ENCODE peak calls at places on chromosomes 4 and X, in nine cellular contexts. O is HFFc6, N is thoracic aorta, J is transverse colon, I is HFF-Myc, Z is body of pancreas, F is IMR-90, T is cardiac muscle cell, K is uterus. R is an unnamed sample.
A peak's percentile ranks its signal among the peaks of the same experiment; 100 is the strongest.

GRCh38 chrX:118560380-118560932 is 64.8 kb downstream of the DOCK11 start:
- DNase-seq in O (no peak), N (no peak), J (no peak), I (no peak), Z (no peak), F (no peak), T (no peak), K (no peak), R (no peak)

GRCh38 chrX:21657318-21658151 is 595 bp downstream of the KLHL34 start:
- DNase-seq in O (no peak), N (no peak), J (no peak), I (no peak), Z (no peak), F (no peak), T (no peak), K (no peak), R (no peak)

GRCh38 chr4:83252782-83253405 is 31.7 kb downstream of the COQ2 start:
- DNase-seq in O (peak; percentile 64), N (no peak), J (peak; percentile 89), I (no peak), Z (peak; percentile 64), F (peak; percentile 54), T (peak; percentile 86), K (peak; percentile 33), R (peak; percentile 74)

GRCh38 chr4:170979736-170980135 is 833.5 kb upstream of the GALNTL6 start:
- DNase-seq in O (no peak), N (peak; percentile 4), J (no peak), I (no peak), Z (no peak), F (no peak), T (no peak), K (peak; percentile 47), R (no peak)

GRCh38 chrX:20479896-20480295 is 213.2 kb upstream of the RPS6KA3 start:
- DNase-seq in O (no peak), N (no peak), J (no peak), I (no peak), Z (no peak), F (no peak), T (no peak), K (no peak), R (no peak)

GRCh38 chrX:21479695-21480280 is 105.6 kb downstream of the CNKSR2 start:
- DNase-seq in O (peak; percentile 29), N (no peak), J (no peak), I (peak; percentile 19), Z (no peak), F (peak; percentile 54), T (peak; percentile 70), K (no peak), R (no peak)

GRCh38 chrX:153573999-153574398 is 24.9 kb downstream of the CCNQ start:
- DNase-seq in O (no peak), N (no peak), J (no peak), I (no peak), Z (no peak), F (no peak), T (no peak), K (no peak), R (no peak)

GRCh38 chr4:18445110-18445509 is 423.6 kb upstream of the LCORL start:
- DNase-seq in O (no peak), N (no peak), J (no peak), I (no peak), Z (no peak), F (no peak), T (no peak), K (no peak), R (no peak)

GRCh38 chrX:67654301-67654700 is 110.5 kb downstream of the AR start:
- DNase-seq in O (no peak), N (no peak), J (no peak), I (no peak), Z (no peak), F (no peak), T (no peak), K (no peak), R (no peak)

GRCh38 chrX:68932611-68933010 is 103.8 kb downstream of the EFNB1 start:
- DNase-seq in O (no peak), N (no peak), J (peak; percentile 1), I (no peak), Z (no peak), F (no peak), T (peak; percentile 43), K (no peak), R (peak; percentile 11)

GRCh38 chr4:176044589-176044951 is 21.1 kb upstream of the WDR17 start:
- DNase-seq in O (no peak), N (no peak), J (no peak), I (no peak), Z (no peak), F (peak; percentile 8), T (peak; percentile 10), K (no peak), R (no peak)

GRCh38 chrX:129738466-129739308 is at the start of gene XPNPEP2:
- DNase-seq in O (no peak), N (no peak), J (no peak), I (peak; percentile 41), Z (no peak), F (peak; percentile 18), T (peak; percentile 87), K (peak; percentile 41), R (peak; percentile 69)

GRCh38 chr4:2303121-2303685 is 41.3 kb upstream of the MXD4 start:
- DNase-seq in O (no peak), N (no peak), J (no peak), I (no peak), Z (no peak), F (no peak), T (no peak), K (no peak), R (no peak)

GRCh38 chr4:184100297-184100885 is 117.3 kb downstream of the ENPP6 start:
- DNase-seq in O (no peak), N (no peak), J (peak; percentile 31), I (no peak), Z (peak; percentile 49), F (peak; percentile 26), T (peak; percentile 38), K (no peak), R (no peak)

GRCh38 chrX:54640721-54641120 is 110.7 kb downstream of the GNL3L start:
- DNase-seq in O (no peak), N (no peak), J (no peak), I (peak; percentile 31), Z (no peak), F (no peak), T (no peak), K (no peak), R (no peak)

GRCh38 chr4:168713193-168713592 is 216.3 kb downstream of the PALLD start:
- DNase-seq in O (no peak), N (no peak), J (no peak), I (no peak), Z (no peak), F (no peak), T (no peak), K (no peak), R (no peak)

DNA sequence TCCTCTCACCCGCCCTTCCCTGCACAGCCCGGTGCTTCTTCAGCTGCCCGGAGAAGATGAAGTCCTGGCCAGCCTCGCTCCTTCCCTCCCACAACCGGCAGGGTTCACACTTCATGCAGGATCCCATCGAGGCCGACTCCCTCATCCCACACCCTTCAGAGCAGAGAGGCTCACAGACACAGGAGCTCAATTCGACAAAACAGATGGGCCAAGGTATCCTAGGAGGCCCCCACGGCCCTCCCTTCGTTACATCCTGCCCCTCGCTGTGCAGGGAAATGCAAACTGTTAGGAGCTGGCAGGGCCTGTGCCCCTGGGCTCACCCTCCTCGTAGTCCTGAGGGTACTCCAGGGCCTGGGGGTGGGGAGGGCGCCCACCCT is 238.1 kb downstream of the DHRSX start:
- DNase-seq in O (no peak), N (no peak), J (no peak), I (no peak), Z (no peak), F (no peak), T (no peak), K (no peak), R (peak; percentile 63)
- TF ChIP-seq CTCF in O (no peak), N (no peak), J (no peak), I (no peak), Z (no peak), F (no peak), T (no peak), K (no peak), R (no peak)

GRCh38 chrX:19005909-19006308 is 22.0 kb upstream of the PHKA2 start:
- DNase-seq in O (no peak), N (no peak), J (no peak), I (no peak), Z (no peak), F (no peak), T (no peak), K (no peak), R (no peak)
- TF ChIP-seq CTCF in O (peak; percentile 11), N (no peak), J (no peak), I (no peak), Z (no peak), F (no peak), T (no peak), K (no peak), R (no peak)

GRCh38 chr4:94523033-94523590 is 71.4 kb downstream of the PDLIM5 start:
- DNase-seq in O (no peak), N (no peak), J (no peak), I (no peak), Z (no peak), F (no peak), T (peak; percentile 41), K (no peak), R (no peak)
- TF ChIP-seq CTCF in O (no peak), N (no peak), J (no peak), I (no peak), Z (no peak), F (no peak), T (no peak), K (no peak), R (no peak)

GRCh38 chr4:40978548-40978947 is 228.8 kb downstream of the NSUN7 start:
- DNase-seq in O (no peak), N (no peak), J (no peak), I (no peak), Z (no peak), F (peak; percentile 68), T (no peak), K (no peak), R (no peak)

GRCh38 chr4:40984051-40984450 is 230.3 kb downstream of the APBB2 start:
- DNase-seq in O (no peak), N (no peak), J (no peak), I (no peak), Z (peak; percentile 31), F (peak; percentile 21), T (no peak), K (no peak), R (peak; percentile 78)

GRCh38 chr4:40986375-40986774 is 228.0 kb downstream of the APBB2 start:
- DNase-seq in O (no peak), N (no peak), J (no peak), I (no peak), Z (no peak), F (no peak), T (peak; percentile 48), K (no peak), R (no peak)

GRCh38 chr4:40976343-40976742 is 226.6 kb downstream of the NSUN7 start:
- DNase-seq in O (peak; percentile 47), N (no peak), J (peak; percentile 25), I (no peak), Z (peak; percentile 61), F (peak; percentile 70), T (peak; percentile 79), K (peak; percentile 73), R (no peak)

DNA sequence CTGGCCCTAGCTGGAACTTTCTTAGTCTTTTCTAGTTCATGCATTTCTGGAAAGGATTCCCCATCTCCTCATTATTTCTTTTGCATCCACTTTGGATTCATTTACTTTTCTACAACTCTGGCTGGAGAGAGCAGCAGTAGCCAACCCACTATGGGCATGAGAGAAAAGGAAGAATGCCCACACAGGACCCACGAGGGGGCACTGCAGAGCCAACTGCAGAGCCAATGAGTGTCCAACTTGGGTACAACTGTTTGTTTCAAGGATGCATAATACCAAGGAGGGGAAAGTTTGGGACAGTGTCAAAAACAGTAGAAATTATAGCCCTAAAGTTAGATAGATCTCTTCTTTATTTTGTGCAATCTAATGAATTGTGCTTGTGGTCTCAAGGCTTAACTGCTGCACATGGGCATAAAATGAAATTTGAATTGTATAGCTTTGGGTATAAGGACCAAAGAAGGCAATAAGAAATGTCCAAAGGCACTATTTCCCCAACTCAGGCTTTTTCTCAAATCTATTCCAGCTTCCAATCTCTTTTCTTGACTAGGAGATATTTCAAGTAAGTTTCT is 230.6 kb downstream of the NSUN7 start:
- DNase-seq in O (no peak), N (no peak), J (no peak), I (no peak), Z (no peak), F (no peak), T (peak; percentile 46), K (no peak), R (no peak)
- TF ChIP-seq CTCF in O (peak; percentile 76), N (peak; percentile 38), J (no peak), I (peak; percentile 55), Z (peak; percentile 13), F (peak; percentile 36), T (peak; percentile 55), K (no peak), R (peak; percentile 15)